ENCODE peak calls at places on chromosome 18, in four cellular contexts. One of them, this sample, is unnamed.

GRCh38 chr18:62776066-62776570 is 60.8 kb downstream of the PHLPP1 start:
- DNase-seq in fibroblast of mammary gland: no peak
- DNase-seq in RWPE2: no peak
- DNase-seq in HFF-Myc: no peak
- DNase-seq in this sample: no peak

GRCh38 chr18:3015203-3015590 is 2.3 kb upstream of the LPIN2 start:
- DNase-seq in fibroblast of mammary gland: peak; percentile 89
- DNase-seq in HFF-Myc: peak; percentile 58
- DNase-seq in RWPE2: no peak
- DNase-seq in this sample: peak; percentile 64

GRCh38 chr18:45522371-45522770 is 92.9 kb upstream of the SLC14A2 start:
- DNase-seq in fibroblast of mammary gland: peak; percentile 73
- DNase-seq in RWPE2: no peak
- DNase-seq in HFF-Myc: no peak
- DNase-seq in this sample: no peak

GRCh38 chr18:4068552-4069158 is 386.5 kb downstream of the DLGAP1 start:
- DNase-seq in HFF-Myc: peak; percentile 33
- DNase-seq in RWPE2: no peak
- DNase-seq in fibroblast of mammary gland: peak; percentile 60
- DNase-seq in this sample: peak; percentile 69

GRCh38 chr18:2050702-2051201 is 520.6 kb downstream of the METTL4 start:
- DNase-seq in RWPE2: no peak
- DNase-seq in fibroblast of mammary gland: no peak
- DNase-seq in HFF-Myc: no peak
- DNase-seq in this sample: peak; percentile 94

GRCh38 chr18:63736856-63737255 is 34.1 kb downstream of the SERPINB11 start:
- DNase-seq in RWPE2: no peak
- DNase-seq in fibroblast of mammary gland: peak; percentile 25
- DNase-seq in HFF-Myc: peak; percentile 26
- DNase-seq in this sample: peak; percentile 62

GRCh38 chr18:72727038-72727690 is 140.6 kb downstream of the NETO1 start:
- DNase-seq in RWPE2: no peak
- DNase-seq in HFF-Myc: no peak
- DNase-seq in fibroblast of mammary gland: no peak
- DNase-seq in this sample: peak; percentile 70

GRCh38 chr18:33676593-33676992 is 98.6 kb downstream of the ASXL3 start:
- DNase-seq in RWPE2: no peak
- DNase-seq in HFF-Myc: no peak
- DNase-seq in fibroblast of mammary gland: no peak
- DNase-seq in this sample: no peak

GRCh38 chr18:8367217-8367988 is 241.8 kb upstream of the RAB12 start:
- DNase-seq in fibroblast of mammary gland: no peak
- DNase-seq in RWPE2: no peak
- DNase-seq in HFF-Myc: no peak
- DNase-seq in this sample: peak; percentile 30

GRCh38 chr18:652131-652530 is 5.3 kb upstream of the TYMS start:
- DNase-seq in RWPE2: no peak
- DNase-seq in fibroblast of mammary gland: no peak
- DNase-seq in HFF-Myc: no peak
- DNase-seq in this sample: no peak

GRCh38 chr18:24677011-24677410 is 216.6 kb downstream of the HRH4 start:
- DNase-seq in fibroblast of mammary gland: peak; percentile 67
- DNase-seq in RWPE2: no peak
- DNase-seq in HFF-Myc: no peak
- DNase-seq in this sample: no peak

GRCh38 chr18:39596216-39596615 is 2030.6 kb upstream of the CELF4 start:
- DNase-seq in RWPE2: no peak
- DNase-seq in HFF-Myc: no peak
- DNase-seq in fibroblast of mammary gland: no peak
- DNase-seq in this sample: no peak

GRCh38 chr18:54616220-54616848 is 25.3 kb downstream of the DYNAP start:
- DNase-seq in HFF-Myc: no peak
- DNase-seq in RWPE2: no peak
- DNase-seq in fibroblast of mammary gland: no peak
- DNase-seq in this sample: peak; percentile 19

GRCh38 chr18:50870138-50870845 is 8.6 kb upstream of the ME2 start:
- DNase-seq in fibroblast of mammary gland: peak; percentile 76
- DNase-seq in RWPE2: peak; percentile 85
- DNase-seq in HFF-Myc: no peak
- DNase-seq in this sample: peak; percentile 99

GRCh38 chr18:11948852-11949523 is 32.3 kb upstream of the IMPA2 start:
- DNase-seq in fibroblast of mammary gland: no peak
- DNase-seq in HFF-Myc: no peak
- DNase-seq in RWPE2: no peak
- DNase-seq in this sample: no peak

GRCh38 chr18:57269756-57270534 is 82.4 kb upstream of the ST8SIA3 start:
- DNase-seq in RWPE2: no peak
- DNase-seq in fibroblast of mammary gland: no peak
- DNase-seq in HFF-Myc: no peak
- DNase-seq in this sample: no peak

GRCh38 chr18:75360941-75361340 is 66.6 kb downstream of the SMIM21 start:
- DNase-seq in HFF-Myc: no peak
- DNase-seq in RWPE2: no peak
- DNase-seq in fibroblast of mammary gland: no peak
- DNase-seq in this sample: no peak

GRCh38 chr18:57445488-57446319 is 10.5 kb downstream of the ONECUT2 start:
- DNase-seq in HFF-Myc: no peak
- DNase-seq in fibroblast of mammary gland: no peak
- DNase-seq in RWPE2: no peak
- DNase-seq in this sample: no peak

GRCh38 chr18:70659026-70659726 is 370.3 kb downstream of the SOCS6 start:
- DNase-seq in HFF-Myc: no peak
- DNase-seq in RWPE2: no peak
- DNase-seq in fibroblast of mammary gland: peak; percentile 59
- DNase-seq in this sample: peak; percentile 4

GRCh38 chr18:56709463-56709862 is 58.3 kb downstream of the WDR7 start:
- DNase-seq in RWPE2: no peak
- DNase-seq in fibroblast of mammary gland: peak; percentile 92
- DNase-seq in HFF-Myc: peak; percentile 63
- DNase-seq in this sample: peak; percentile 88

GRCh38 chr18:28760299-28760698 is 583.4 kb upstream of the CDH2 start:
- DNase-seq in RWPE2: no peak
- DNase-seq in HFF-Myc: no peak
- DNase-seq in fibroblast of mammary gland: no peak
- DNase-seq in this sample: no peak

GRCh38 chr18:6058941-6059340 is 163.6 kb upstream of the TMEM200C start:
- DNase-seq in RWPE2: no peak
- DNase-seq in HFF-Myc: no peak
- DNase-seq in fibroblast of mammary gland: peak; percentile 69
- DNase-seq in this sample: no peak

GRCh38 chr18:23902396-23902795 is 112.2 kb upstream of the TTC39C start:
- DNase-seq in fibroblast of mammary gland: no peak
- DNase-seq in HFF-Myc: no peak
- DNase-seq in RWPE2: no peak
- DNase-seq in this sample: no peak

GRCh38 chr18:63216911-63217311 is 102.7 kb downstream of the BCL2 start:
- DNase-seq in fibroblast of mammary gland: no peak
- DNase-seq in RWPE2: no peak
- DNase-seq in HFF-Myc: no peak
- DNase-seq in this sample: peak; percentile 2

GRCh38 chr18:42611134-42611533 is 504.4 kb downstream of the RIT2 start:
- DNase-seq in HFF-Myc: no peak
- DNase-seq in RWPE2: no peak
- DNase-seq in fibroblast of mammary gland: no peak
- DNase-seq in this sample: no peak

GRCh38 chr18:41881285-41881684 is 73.7 kb upstream of the PIK3C3 start:
- DNase-seq in HFF-Myc: no peak
- DNase-seq in fibroblast of mammary gland: peak; percentile 75
- DNase-seq in RWPE2: peak; percentile 49
- DNase-seq in this sample: peak; percentile 81

GRCh38 chr18:3157086-3157485 is 62.7 kb downstream of the MYOM1 start:
- DNase-seq in HFF-Myc: no peak
- DNase-seq in fibroblast of mammary gland: no peak
- DNase-seq in RWPE2: no peak
- DNase-seq in this sample: no peak

GRCh38 chr18:11258014-11258413 is 108.6 kb upstream of the PIEZO2 start:
- DNase-seq in fibroblast of mammary gland: no peak
- DNase-seq in RWPE2: no peak
- DNase-seq in HFF-Myc: no peak
- DNase-seq in this sample: no peak

GRCh38 chr18:58668897-58669296 is 2.4 kb upstream of the MALT1 start:
- DNase-seq in HFF-Myc: peak; percentile 46
- DNase-seq in fibroblast of mammary gland: peak; percentile 73
- DNase-seq in RWPE2: no peak
- DNase-seq in this sample: peak; percentile 77

GRCh38 chr18:5238371-5238758 is 41.3 kb upstream of the AKAIN1 start:
- DNase-seq in HFF-Myc: no peak
- DNase-seq in RWPE2: no peak
- DNase-seq in fibroblast of mammary gland: peak; percentile 22
- DNase-seq in this sample: peak; percentile 33

GRCh38 chr18:41144444-41144843 is 810.6 kb upstream of the PIK3C3 start:
- DNase-seq in fibroblast of mammary gland: peak; percentile 77
- DNase-seq in HFF-Myc: no peak
- DNase-seq in RWPE2: peak; percentile 26
- DNase-seq in this sample: peak; percentile 93

GRCh38 chr18:80033181-80034067 is 810 bp upstream of the RBFA start:
- DNase-seq in RWPE2: no peak
- DNase-seq in HFF-Myc: peak; percentile 84
- DNase-seq in fibroblast of mammary gland: peak; percentile 49
- DNase-seq in this sample: peak; percentile 30

GRCh38 chr18:78624646-78625279 is 354.9 kb upstream of the SALL3 start:
- DNase-seq in HFF-Myc: no peak
- DNase-seq in fibroblast of mammary gland: no peak
- DNase-seq in RWPE2: no peak
- DNase-seq in this sample: no peak

GRCh38 chr18:64244571-64244970 is 95.7 kb upstream of the LINC00305 start:
- DNase-seq in RWPE2: no peak
- DNase-seq in fibroblast of mammary gland: no peak
- DNase-seq in HFF-Myc: no peak
- DNase-seq in this sample: no peak

GRCh38 chr18:42883177-42883576 is 232.3 kb downstream of the RIT2 start:
- DNase-seq in HFF-Myc: no peak
- DNase-seq in RWPE2: no peak
- DNase-seq in fibroblast of mammary gland: no peak
- DNase-seq in this sample: no peak

GRCh38 chr18:21656402-21656801 is 44.3 kb downstream of the SNRPD1 start:
- DNase-seq in fibroblast of mammary gland: peak; percentile 28
- DNase-seq in HFF-Myc: no peak
- DNase-seq in RWPE2: no peak
- DNase-seq in this sample: no peak
- TF ChIP-seq CTCF in fibroblast of mammary gland: no peak
- TF ChIP-seq CTCF in HFF-Myc: no peak
- TF ChIP-seq CTCF in RWPE2: no peak
- TF ChIP-seq CTCF in this sample: no peak

DNA sequence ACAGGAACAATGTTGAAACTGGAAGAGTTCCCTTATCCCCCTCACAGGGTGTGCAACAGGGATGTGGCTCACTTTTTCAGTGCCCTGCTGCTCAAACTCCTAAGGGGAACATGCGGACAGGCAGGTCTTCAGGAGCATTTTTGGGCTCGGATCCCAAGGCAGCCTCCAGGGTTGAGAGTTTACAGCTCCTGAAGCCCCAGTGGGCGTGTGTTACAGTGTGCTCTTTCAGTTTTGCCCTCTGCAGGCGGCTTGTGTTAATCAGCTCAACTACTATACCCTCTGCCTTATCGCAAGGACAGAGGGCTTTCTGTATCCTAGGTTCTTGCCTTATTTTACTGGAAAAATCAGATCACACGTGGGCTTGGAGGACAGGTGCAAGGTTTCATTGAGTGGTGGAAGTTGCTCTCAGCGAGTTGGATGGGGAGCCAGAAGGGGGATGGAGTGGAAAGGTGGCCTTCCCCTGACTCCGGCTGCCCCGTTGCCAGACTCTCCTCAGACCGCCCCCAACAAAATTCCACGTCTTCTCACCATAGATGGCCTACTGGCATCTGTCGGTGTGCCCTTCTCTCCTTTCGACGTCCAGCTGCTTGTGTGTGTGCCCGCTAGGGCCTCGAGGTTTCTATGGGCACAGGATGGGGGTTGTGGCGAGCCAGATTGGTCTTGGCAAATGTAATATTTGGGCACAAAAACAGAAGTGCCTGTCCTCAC is 541.9 kb downstream of the TMX3 start:
- DNase-seq in fibroblast of mammary gland: no peak
- DNase-seq in HFF-Myc: no peak
- DNase-seq in RWPE2: no peak
- DNase-seq in this sample: peak; percentile 3
- TF ChIP-seq CTCF in fibroblast of mammary gland: no peak
- TF ChIP-seq CTCF in HFF-Myc: peak; percentile 5
- TF ChIP-seq CTCF in RWPE2: no peak
- TF ChIP-seq CTCF in this sample: no peak

DNA sequence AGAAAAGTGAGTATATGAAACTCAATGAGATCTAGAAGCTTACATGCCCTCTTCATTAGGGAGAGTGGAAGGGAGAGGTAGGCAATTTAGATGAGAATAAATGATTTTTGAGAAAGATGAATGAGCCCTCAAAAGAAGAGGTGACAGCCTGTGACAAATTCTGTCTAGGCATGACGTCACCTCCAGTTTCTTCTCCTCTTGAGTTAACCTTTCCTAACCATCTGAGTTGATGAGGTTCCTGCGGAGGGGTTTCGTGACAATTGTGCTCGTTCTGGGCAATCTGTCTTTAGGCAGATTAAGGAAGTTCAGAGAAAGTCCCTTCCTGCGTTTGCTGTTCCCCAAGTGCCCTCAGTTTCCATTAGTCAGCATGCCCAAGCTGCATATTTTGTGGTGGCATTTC is 640.2 kb upstream of the SYT4 start:
- DNase-seq in HFF-Myc: no peak
- DNase-seq in fibroblast of mammary gland: no peak
- DNase-seq in RWPE2: no peak
- DNase-seq in this sample: no peak
- TF ChIP-seq CTCF in HFF-Myc: no peak
- TF ChIP-seq CTCF in fibroblast of mammary gland: no peak
- TF ChIP-seq CTCF in RWPE2: no peak
- TF ChIP-seq CTCF in this sample: no peak

GRCh38 chr18:10076502-10077030 is 162.8 kb downstream of the VAPA start:
- DNase-seq in fibroblast of mammary gland: no peak
- DNase-seq in HFF-Myc: no peak
- DNase-seq in RWPE2: no peak
- DNase-seq in this sample: no peak
- TF ChIP-seq CTCF in fibroblast of mammary gland: no peak
- TF ChIP-seq CTCF in HFF-Myc: no peak
- TF ChIP-seq CTCF in RWPE2: no peak
- TF ChIP-seq CTCF in this sample: no peak

DNA sequence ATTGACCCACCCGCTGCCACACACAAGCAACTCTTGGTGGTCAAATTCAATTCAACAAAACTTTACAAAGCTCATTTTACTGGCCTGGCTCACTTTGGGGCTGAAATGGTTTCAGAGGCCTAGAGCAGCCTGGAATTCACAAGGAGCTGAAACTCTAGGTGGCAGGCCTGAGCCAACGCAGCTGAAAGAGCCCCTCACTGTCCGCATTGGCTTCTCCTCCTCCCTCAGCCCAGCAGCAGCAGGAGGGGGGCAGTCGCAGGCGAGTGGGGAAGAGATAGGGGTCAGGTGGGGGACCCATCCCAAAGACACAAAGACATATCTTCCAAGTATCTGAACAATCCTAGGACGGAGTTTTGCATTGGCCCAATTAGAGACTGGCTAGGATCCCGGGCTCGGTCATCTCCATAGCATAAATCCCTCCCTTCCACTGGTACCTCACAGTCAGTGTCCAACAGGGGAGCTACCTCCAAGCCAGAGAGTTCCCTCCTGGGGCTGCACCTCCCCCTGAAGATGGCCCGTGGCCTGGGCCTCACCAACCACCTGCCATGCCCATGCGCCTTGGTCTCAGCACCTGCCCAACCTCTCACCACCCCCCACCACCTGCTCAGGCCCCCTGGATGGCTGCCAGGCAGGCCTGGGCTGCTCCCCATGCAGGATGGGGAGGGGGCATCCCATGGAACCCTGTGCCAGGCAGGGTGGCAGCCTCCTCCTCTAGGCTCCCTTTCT is 113.4 kb downstream of the ZBTB7C start:
- DNase-seq in fibroblast of mammary gland: peak; percentile 7
- DNase-seq in HFF-Myc: no peak
- DNase-seq in RWPE2: no peak
- DNase-seq in this sample: no peak
- TF ChIP-seq CTCF in fibroblast of mammary gland: peak; percentile 37
- TF ChIP-seq CTCF in HFF-Myc: peak; percentile 41
- TF ChIP-seq CTCF in RWPE2: no peak
- TF ChIP-seq CTCF in this sample: peak; percentile 46